ENCODE peak calls at places on chromosome 12, in nine cellular contexts. S is brain microvascular endothelial cell, A is lower lobe of right lung, Y is omental fat pad, M is foreskin fibroblast, T is GM13977, W is WERI-Rb-1, B is Peyer's patch, E is IMR-90. X is an unnamed sample.

GRCh38 chr12:2311001-2311778 is 258.4 kb downstream of the CACNA1C start:
- DNase-seq in B (no peak), T (no peak), W (no peak), Y (no peak), A (no peak), S (no peak), E (peak; percentile 80), M (peak; percentile 88), X (no peak)

GRCh38 chr12:30996255-30996654 is 69.7 kb downstream of the TSPAN11 start:
- DNase-seq in M (peak; percentile 55), W (no peak), E (peak; percentile 76), A (no peak), B (no peak), S (peak; percentile 28), T (no peak), Y (no peak), X (peak; percentile 59)

GRCh38 chr12:129911437-129912049 is 7.7 kb upstream of the TMEM132D start:
- DNase-seq in S (peak; percentile 49), W (peak; percentile 61), T (peak; percentile 76), A (peak; percentile 57), Y (no peak), E (no peak), B (no peak), M (no peak), X (peak; percentile 14)

GRCh38 chr12:11321980-11322379 is 11.7 kb upstream of the PRB4 start:
- DNase-seq in B (no peak), Y (no peak), T (no peak), S (no peak), E (no peak), A (no peak), W (no peak), M (no peak), X (peak; percentile 0)

GRCh38 chr12:1466481-1467260 is 127.7 kb downstream of the FBXL14 start:
- DNase-seq in B (no peak), T (no peak), W (no peak), Y (no peak), S (no peak), A (no peak), E (no peak), M (no peak), X (no peak)

GRCh38 chr12:117178301-117178700 is 12.0 kb downstream of the FBXO21 start:
- DNase-seq in T (no peak), E (no peak), W (no peak), Y (no peak), M (no peak), B (no peak), S (no peak), A (no peak), X (no peak)

GRCh38 chr12:75660107-75660530 is 148.7 kb upstream of the KRR1 start:
- DNase-seq in B (no peak), W (no peak), T (no peak), M (peak; percentile 78), E (peak; percentile 90), S (peak; percentile 56), Y (no peak), A (no peak), X (peak; percentile 60)

GRCh38 chr12:100741084-100741711 is 53.4 kb upstream of the ANO4 start:
- DNase-seq in E (peak; percentile 37), T (no peak), M (no peak), B (no peak), Y (no peak), S (peak; percentile 39), A (no peak), W (no peak), X (peak; percentile 58)

GRCh38 chr12:84270470-84271140 is 642.0 kb downstream of the SLC6A15 start:
- DNase-seq in Y (no peak), B (no peak), A (no peak), E (no peak), S (no peak), M (no peak), T (no peak), W (no peak), X (peak; percentile 3)

GRCh38 chr12:114275937-114276785 is 129.8 kb downstream of the TBX5 start:
- DNase-seq in M (no peak), T (no peak), A (no peak), E (peak; percentile 12), Y (no peak), S (no peak), B (no peak), W (no peak), X (no peak)

GRCh38 chr12:98743362-98743953 is 98.4 kb downstream of the APAF1 start:
- DNase-seq in T (peak; percentile 45), W (peak; percentile 54), E (peak; percentile 22), A (no peak), M (no peak), B (no peak), S (peak; percentile 32), Y (no peak), X (no peak)

GRCh38 chr12:99529966-99530365 is 117.6 kb upstream of the GARIN6 start:
- DNase-seq in T (peak; percentile 29), Y (no peak), M (no peak), E (peak; percentile 3), A (no peak), B (no peak), W (no peak), S (peak; percentile 23), X (no peak)

GRCh38 chr12:6074979-6075585 is 49.4 kb downstream of the VWF start:
- DNase-seq in T (peak; percentile 44), S (no peak), M (no peak), E (no peak), B (no peak), A (peak; percentile 69), Y (no peak), W (no peak), X (no peak)

GRCh38 chr12:5123921-5124320 is 80.2 kb downstream of the KCNA5 start:
- DNase-seq in S (peak; percentile 17), B (no peak), W (no peak), A (no peak), M (no peak), E (peak; percentile 72), T (no peak), Y (no peak), X (no peak)

GRCh38 chr12:85310025-85310424 is 30.0 kb downstream of the ALX1 start:
- DNase-seq in T (no peak), E (no peak), M (no peak), A (no peak), Y (no peak), B (no peak), W (peak; percentile 33), S (no peak), X (no peak)

GRCh38 chr12:109934026-109934425 is 34.0 kb downstream of the TCHP start:
- DNase-seq in A (no peak), B (no peak), W (peak; percentile 38), Y (no peak), M (no peak), T (no peak), E (peak; percentile 52), S (no peak), X (no peak)

DNA sequence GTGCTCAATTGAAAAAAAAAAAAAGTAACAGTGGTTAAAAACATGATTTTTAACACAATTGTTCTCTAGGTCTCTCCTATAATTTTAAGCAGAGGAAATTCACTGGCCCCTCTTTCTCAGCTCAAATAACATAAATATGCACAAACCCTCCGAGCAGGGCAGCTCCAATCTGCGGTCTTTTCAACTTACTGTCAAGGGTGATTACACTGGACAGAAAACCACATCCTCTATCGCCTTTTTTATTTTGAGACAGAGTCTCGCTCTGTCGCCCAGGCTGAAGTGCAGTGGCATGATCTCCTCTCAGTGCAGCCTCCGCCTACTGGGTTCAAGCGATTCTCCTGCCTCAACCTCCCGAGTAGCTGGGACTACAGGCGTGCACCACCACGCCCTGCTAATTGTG is 16.5 kb upstream of the GABARAPL1 start:
- DNase-seq in B (no peak), Y (no peak), E (no peak), S (no peak), M (no peak), W (no peak), T (peak; percentile 60), A (no peak), X (no peak)
- TF ChIP-seq CTCF in B (no peak), Y (no peak), E (no peak), S (no peak), M (no peak), W (no peak), T (no peak), A (no peak), X (no peak)

GRCh38 chr12:52534482-52534881 is 14.3 kb upstream of the KRT5 start:
- DNase-seq in E (no peak), A (no peak), M (no peak), B (no peak), Y (no peak), W (no peak), T (no peak), S (no peak), X (peak; percentile 9)
- TF ChIP-seq CTCF in E (no peak), A (no peak), M (no peak), B (peak; percentile 21), Y (no peak), W (no peak), T (no peak), S (peak; percentile 50), X (peak; percentile 13)

GRCh38 chr12:52713960-52714886 is 10.9 kb upstream of the KRT77 start:
- DNase-seq in M (no peak), W (no peak), A (no peak), Y (no peak), T (no peak), E (no peak), S (no peak), B (no peak), X (no peak)

GRCh38 chr12:52710744-52711143 is 7.4 kb upstream of the KRT77 start:
- DNase-seq in T (no peak), Y (no peak), M (no peak), W (no peak), B (no peak), A (no peak), E (no peak), S (no peak), X (no peak)

GRCh38 chr12:52714887-52715281 is 11.6 kb upstream of the KRT77 start:
- DNase-seq in A (no peak), M (no peak), S (no peak), W (no peak), T (no peak), B (no peak), Y (no peak), E (no peak), X (no peak)

GRCh38 chr12:52716061-52716460 is 12.7 kb upstream of the KRT77 start:
- DNase-seq in B (no peak), S (no peak), A (no peak), Y (no peak), M (no peak), E (no peak), T (no peak), W (no peak), X (no peak)

GRCh38 chr12:52715416-52715815 is 12.1 kb upstream of the KRT77 start:
- DNase-seq in Y (no peak), A (peak; percentile 52), B (peak; percentile 58), E (no peak), S (no peak), W (peak; percentile 17), M (no peak), T (no peak), X (no peak)
- TF ChIP-seq CTCF in Y (no peak), A (peak; percentile 24), B (peak; percentile 28), E (no peak), S (peak; percentile 27), W (peak; percentile 66), M (no peak), T (no peak), X (no peak)

DNA sequence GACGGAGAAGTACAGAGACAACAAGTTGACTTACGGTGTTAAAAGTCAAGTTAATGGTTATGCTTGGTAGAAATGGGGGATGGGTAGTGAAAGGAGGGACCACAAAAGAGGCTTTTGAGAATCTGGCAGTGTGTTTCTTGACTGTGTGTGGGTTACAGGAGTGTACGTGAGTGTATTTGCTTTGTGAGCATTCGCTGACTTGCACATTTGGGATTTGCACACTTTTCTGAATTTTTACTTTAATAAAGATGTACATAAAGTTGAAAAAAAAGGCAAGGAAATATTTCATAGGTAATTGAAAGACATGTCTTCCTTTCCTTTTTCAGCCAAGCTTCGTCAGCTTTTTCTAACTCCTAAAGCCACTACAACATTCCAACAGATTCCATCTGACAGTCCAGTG is 28.6 kb upstream of the CCDC91 start:
- DNase-seq in B (no peak), Y (no peak), A (no peak), T (no peak), M (no peak), W (no peak), S (no peak), E (no peak), X (no peak)
- TF ChIP-seq CTCF in B (no peak), Y (no peak), A (no peak), T (no peak), M (no peak), W (no peak), S (no peak), E (no peak), X (no peak)

X was measured in fibroblast of pulmonary artery.